ENCODE peak calls at places on chromosomes 13 and 19, in nine cellular contexts. D is mesothelial cell of epicardium; V is psoas muscle; I is stimulated activated CD8-positive, alpha-beta memory T cell treated with anti-CD3 and anti-CD28 coated beads, Interleukin-7, amount 100 ng/mL, for 1 hour; K is AG20443; G is fibroblast of gingiva; J is brain microvascular endothelial cell; Y is AML-193; E is upper lobe of right lung. U is an unnamed sample.

GRCh38 chr13:33514362-33514761 is 228.8 kb upstream of the STARD13 start:
- DNase-seq in D (no peak), V (no peak), I (no peak), K (no peak), G (no peak), J (no peak), Y (no peak), E (no peak), U (no peak)

GRCh38 chr13:25743426-25743825 is 308.4 kb downstream of the SHISA2 start:
- DNase-seq in D (no peak), V (no peak), I (no peak), K (no peak), G (no peak), J (no peak), Y (no peak), E (no peak), U (no peak)

GRCh38 chr13:37666036-37666435 is 67.5 kb upstream of the POSTN start:
- DNase-seq in D (no peak), V (no peak), I (no peak), K (no peak), G (no peak), J (no peak), Y (no peak), E (no peak), U (no peak)

GRCh38 chr13:109892101-109892500 is 105.7 kb upstream of the IRS2 start:
- DNase-seq in D (no peak), V (no peak), I (no peak), K (no peak), G (no peak), J (no peak), Y (no peak), E (no peak), U (no peak)

GRCh38 chr19:44258835-44259413 is 762 bp upstream of the ZNF233 start:
- DNase-seq in D (no peak), V (no peak), I (no peak), K (no peak), G (no peak), J (no peak), Y (no peak), E (no peak), U (no peak)

GRCh38 chr19:6765738-6766356 is 1.4 kb downstream of the SH2D3A start:
- DNase-seq in D (peak), V (no peak), I (no peak), K (no peak), G (no peak), J (no peak), Y (no peak), E (peak), U (no peak)

GRCh38 chr13:79352107-79352506 is 53.9 kb downstream of the RBM26 start:
- DNase-seq in D (no peak), V (no peak), I (no peak), K (no peak), G (no peak), J (peak), Y (no peak), E (no peak), U (no peak)

GRCh38 chr13:49652691-49653305 is 24.5 kb downstream of the ARL11 start:
- DNase-seq in D (no peak), V (peak), I (no peak), K (peak), G (peak), J (no peak), Y (peak), E (no peak), U (no peak)

GRCh38 chr19:45657520-45658163 is 10.4 kb upstream of the GIPR start:
- DNase-seq in D (no peak), V (no peak), I (no peak), K (no peak), G (no peak), J (no peak), Y (no peak), E (no peak), U (no peak)

GRCh38 chr19:35247526-35248309 is 1.1 kb upstream of the LSR start:
- DNase-seq in D (peak), V (peak), I (no peak), K (peak), G (no peak), J (no peak), Y (no peak), E (peak), U (peak)

GRCh38 chr13:39895254-39895653 is 239.8 kb downstream of the COG6 start:
- DNase-seq in D (no peak), V (no peak), I (no peak), K (peak), G (no peak), J (no peak), Y (no peak), E (no peak), U (no peak)

GRCh38 chr13:111572956-111573355 is 252.5 kb downstream of the TEX29 start:
- DNase-seq in D (no peak), V (no peak), I (no peak), K (no peak), G (no peak), J (no peak), Y (no peak), E (no peak), U (no peak)

GRCh38 chr13:110503037-110503901 is 58.3 kb downstream of the RAB20 start:
- DNase-seq in D (no peak), V (peak), I (no peak), K (peak), G (no peak), J (peak), Y (no peak), E (no peak), U (no peak)

GRCh38 chr13:27273658-27274425 is 3.2 kb downstream of the RASL11A start:
- DNase-seq in D (no peak), V (no peak), I (no peak), K (no peak), G (peak), J (peak), Y (no peak), E (no peak), U (no peak)

GRCh38 chr19:16266586-16266942 is 58.1 kb upstream of the KLF2 start:
- DNase-seq in D (no peak), V (no peak), I (no peak), K (no peak), G (no peak), J (no peak), Y (no peak), E (no peak), U (no peak)

GRCh38 chr13:93515267-93515666 is 288.7 kb downstream of the GPC6 start:
- DNase-seq in D (no peak), V (no peak), I (no peak), K (no peak), G (no peak), J (no peak), Y (no peak), E (no peak), U (no peak)